ENCODE peak calls at places on chromosomes 16 and 17, in six cellular contexts. One of them, this sample, is unnamed.

GRCh38 chr17:77829871-77830799 is 128.4 kb upstream of the TNRC6C start:
- DNase-seq in ovary: no peak
- DNase-seq in A549: no peak
- DNase-seq in breast epithelium: peak; percentile 32
- DNase-seq in transverse colon: no peak
- DNase-seq in heart left ventricle: peak; percentile 82
- DNase-seq in this sample: peak; percentile 72

GRCh38 chr16:90019543-90020259 is 445 bp upstream of the DBNDD1 start:
- DNase-seq in ovary: peak; percentile 52
- DNase-seq in A549: peak; percentile 58
- DNase-seq in breast epithelium: no peak
- DNase-seq in transverse colon: peak; percentile 62
- DNase-seq in heart left ventricle: peak; percentile 64
- DNase-seq in this sample: no peak

GRCh38 chr16:88908307-88908706 is 41.8 kb upstream of the PABPN1L start:
- DNase-seq in ovary: no peak
- DNase-seq in A549: no peak
- DNase-seq in breast epithelium: no peak
- DNase-seq in transverse colon: no peak
- DNase-seq in heart left ventricle: no peak
- DNase-seq in this sample: no peak

GRCh38 chr17:44266402-44267164 is 1.4 kb downstream of the SLC4A1 start:
- DNase-seq in ovary: no peak
- DNase-seq in A549: no peak
- DNase-seq in breast epithelium: no peak
- DNase-seq in transverse colon: no peak
- DNase-seq in heart left ventricle: no peak
- DNase-seq in this sample: no peak

GRCh38 chr17:76384222-76384986 is at the start of gene SPHK1:
- DNase-seq in ovary: peak; percentile 51
- DNase-seq in A549: peak; percentile 90
- DNase-seq in breast epithelium: no peak
- DNase-seq in transverse colon: peak; percentile 76
- DNase-seq in heart left ventricle: peak; percentile 92
- DNase-seq in this sample: peak; percentile 54

GRCh38 chr17:15954222-15954621 is 9.3 kb downstream of the ADORA2B start:
- DNase-seq in ovary: no peak
- DNase-seq in A549: peak; percentile 47
- DNase-seq in breast epithelium: no peak
- DNase-seq in transverse colon: no peak
- DNase-seq in heart left ventricle: no peak
- DNase-seq in this sample: no peak

GRCh38 chr16:51025588-51026290 is 125.3 kb downstream of the SALL1 start:
- DNase-seq in ovary: no peak
- DNase-seq in A549: no peak
- DNase-seq in breast epithelium: no peak
- DNase-seq in transverse colon: no peak
- DNase-seq in heart left ventricle: no peak
- DNase-seq in this sample: no peak

GRCh38 chr16:3510410-3510809 is 9.6 kb downstream of the CLUAP1 start:
- DNase-seq in ovary: no peak
- DNase-seq in A549: no peak
- DNase-seq in breast epithelium: no peak
- DNase-seq in transverse colon: no peak
- DNase-seq in heart left ventricle: no peak
- DNase-seq in this sample: no peak

GRCh38 chr17:49742256-49742655 is 21.7 kb downstream of the FAM117A start:
- DNase-seq in ovary: no peak
- DNase-seq in A549: no peak
- DNase-seq in breast epithelium: no peak
- DNase-seq in transverse colon: no peak
- DNase-seq in heart left ventricle: no peak
- DNase-seq in this sample: no peak

GRCh38 chr16:66273644-66274334 is 92.7 kb upstream of the CDH5 start:
- DNase-seq in ovary: no peak
- DNase-seq in A549: no peak
- DNase-seq in breast epithelium: peak; percentile 13
- DNase-seq in transverse colon: no peak
- DNase-seq in heart left ventricle: no peak
- DNase-seq in this sample: no peak

GRCh38 chr16:13858873-13859580 is 60.9 kb upstream of the ERCC4 start:
- DNase-seq in ovary: no peak
- DNase-seq in A549: no peak
- DNase-seq in breast epithelium: no peak
- DNase-seq in transverse colon: no peak
- DNase-seq in heart left ventricle: no peak
- DNase-seq in this sample: no peak

GRCh38 chr17:8420041-8420934 is 15.4 kb upstream of the NDEL1 start:
- DNase-seq in ovary: peak; percentile 69
- DNase-seq in A549: no peak
- DNase-seq in breast epithelium: peak; percentile 45
- DNase-seq in transverse colon: peak; percentile 71
- DNase-seq in heart left ventricle: peak; percentile 70
- DNase-seq in this sample: peak; percentile 55

GRCh38 chr16:66741131-66741900 is 10.1 kb downstream of the DYNC1LI2 start:
- DNase-seq in ovary: peak; percentile 90
- DNase-seq in A549: peak; percentile 68
- DNase-seq in breast epithelium: peak; percentile 91
- DNase-seq in transverse colon: peak; percentile 89
- DNase-seq in heart left ventricle: peak; percentile 88
- DNase-seq in this sample: peak; percentile 94

GRCh38 chr17:14197582-14197981 is 39.1 kb downstream of the CDRT15 start:
- DNase-seq in ovary: no peak
- DNase-seq in A549: no peak
- DNase-seq in breast epithelium: no peak
- DNase-seq in transverse colon: peak; percentile 26
- DNase-seq in heart left ventricle: no peak
- DNase-seq in this sample: no peak

GRCh38 chr16:25827709-25828108 is 135.9 kb downstream of the HS3ST4 start:
- DNase-seq in ovary: no peak
- DNase-seq in A549: no peak
- DNase-seq in breast epithelium: no peak
- DNase-seq in transverse colon: no peak
- DNase-seq in heart left ventricle: no peak
- DNase-seq in this sample: no peak

GRCh38 chr16:56197227-56197992 is 6.1 kb downstream of the GNAO1 start:
- DNase-seq in ovary: no peak
- DNase-seq in A549: no peak
- DNase-seq in breast epithelium: no peak
- DNase-seq in transverse colon: no peak
- DNase-seq in heart left ventricle: no peak
- DNase-seq in this sample: no peak

GRCh38 chr17:17402558-17402957 is 74.2 kb upstream of the MED9 start:
- DNase-seq in ovary: no peak
- DNase-seq in A549: no peak
- DNase-seq in breast epithelium: no peak
- DNase-seq in transverse colon: no peak
- DNase-seq in heart left ventricle: no peak
- DNase-seq in this sample: no peak

GRCh38 chr17:60524463-60525346 is 1.3 kb downstream of the APPBP2 start:
- DNase-seq in ovary: no peak
- DNase-seq in A549: no peak
- DNase-seq in breast epithelium: no peak
- DNase-seq in transverse colon: no peak
- DNase-seq in heart left ventricle: no peak
- DNase-seq in this sample: no peak

GRCh38 chr17:58325289-58325726 is 3.3 kb downstream of the TSPOAP1 start:
- DNase-seq in ovary: peak; percentile 47
- DNase-seq in A549: no peak
- DNase-seq in breast epithelium: no peak
- DNase-seq in transverse colon: no peak
- DNase-seq in heart left ventricle: peak; percentile 34
- DNase-seq in this sample: no peak

GRCh38 chr17:40605301-40605700 is 40.0 kb upstream of the CCR7 start:
- DNase-seq in ovary: no peak
- DNase-seq in A549: no peak
- DNase-seq in breast epithelium: no peak
- DNase-seq in transverse colon: no peak
- DNase-seq in heart left ventricle: no peak
- DNase-seq in this sample: no peak

GRCh38 chr17:2064511-2064910 is 9.6 kb downstream of the HIC1 start:
- DNase-seq in ovary: no peak
- DNase-seq in A549: no peak
- DNase-seq in breast epithelium: no peak
- DNase-seq in transverse colon: peak; percentile 36
- DNase-seq in heart left ventricle: no peak
- DNase-seq in this sample: peak; percentile 34

GRCh38 chr16:55328611-55329569 is 4.9 kb downstream of the IRX6 start:
- DNase-seq in ovary: no peak
- DNase-seq in A549: no peak
- DNase-seq in breast epithelium: no peak
- DNase-seq in transverse colon: no peak
- DNase-seq in heart left ventricle: no peak
- DNase-seq in this sample: no peak

GRCh38 chr16:25416002-25416401 is 158.4 kb upstream of the ZKSCAN2 start:
- DNase-seq in ovary: no peak
- DNase-seq in A549: no peak
- DNase-seq in breast epithelium: no peak
- DNase-seq in transverse colon: no peak
- DNase-seq in heart left ventricle: no peak
- DNase-seq in this sample: no peak

GRCh38 chr16:65069090-65069489 is 52.8 kb downstream of the CDH11 start:
- DNase-seq in ovary: no peak
- DNase-seq in A549: no peak
- DNase-seq in breast epithelium: no peak
- DNase-seq in transverse colon: no peak
- DNase-seq in heart left ventricle: no peak
- DNase-seq in this sample: no peak

GRCh38 chr17:45313419-45313771 is 3.4 kb downstream of the MAP3K14 start:
- DNase-seq in ovary: no peak
- DNase-seq in A549: no peak
- DNase-seq in breast epithelium: no peak
- DNase-seq in transverse colon: no peak
- DNase-seq in heart left ventricle: no peak
- DNase-seq in this sample: no peak
- H3K27ac ChIP-seq in ovary: no peak overlapping the region
- H3K27ac ChIP-seq in A549: peak overlapping the region; percentile 92
- H3K27ac ChIP-seq in breast epithelium: peak overlapping the region; percentile 81
- H3K27ac ChIP-seq in transverse colon: peak overlapping the region; percentile 99
- H3K27ac ChIP-seq in heart left ventricle: peak overlapping the region; percentile 94
- H3K27ac ChIP-seq in this sample: no peak overlapping the region

GRCh38 chr17:82737981-82738877 is 2.8 kb downstream of the FN3K start:
- DNase-seq in ovary: peak; percentile 79
- DNase-seq in A549: no peak
- DNase-seq in breast epithelium: no peak
- DNase-seq in transverse colon: no peak
- DNase-seq in heart left ventricle: peak; percentile 85
- DNase-seq in this sample: peak; percentile 36
- H3K9me3 ChIP-seq in ovary: peaks cover 8% of the 10 kb centered on the region
- H3K9me3 ChIP-seq in A549: peaks cover 29% of the 10 kb centered on the region
- H3K9me3 ChIP-seq in breast epithelium: no peaks in the 10 kb centered on the region
- H3K9me3 ChIP-seq in transverse colon: no peaks in the 10 kb centered on the region
- H3K9me3 ChIP-seq in heart left ventricle: no peaks in the 10 kb centered on the region
- H3K9me3 ChIP-seq in this sample: peaks cover 6% of the 10 kb centered on the region

DNA sequence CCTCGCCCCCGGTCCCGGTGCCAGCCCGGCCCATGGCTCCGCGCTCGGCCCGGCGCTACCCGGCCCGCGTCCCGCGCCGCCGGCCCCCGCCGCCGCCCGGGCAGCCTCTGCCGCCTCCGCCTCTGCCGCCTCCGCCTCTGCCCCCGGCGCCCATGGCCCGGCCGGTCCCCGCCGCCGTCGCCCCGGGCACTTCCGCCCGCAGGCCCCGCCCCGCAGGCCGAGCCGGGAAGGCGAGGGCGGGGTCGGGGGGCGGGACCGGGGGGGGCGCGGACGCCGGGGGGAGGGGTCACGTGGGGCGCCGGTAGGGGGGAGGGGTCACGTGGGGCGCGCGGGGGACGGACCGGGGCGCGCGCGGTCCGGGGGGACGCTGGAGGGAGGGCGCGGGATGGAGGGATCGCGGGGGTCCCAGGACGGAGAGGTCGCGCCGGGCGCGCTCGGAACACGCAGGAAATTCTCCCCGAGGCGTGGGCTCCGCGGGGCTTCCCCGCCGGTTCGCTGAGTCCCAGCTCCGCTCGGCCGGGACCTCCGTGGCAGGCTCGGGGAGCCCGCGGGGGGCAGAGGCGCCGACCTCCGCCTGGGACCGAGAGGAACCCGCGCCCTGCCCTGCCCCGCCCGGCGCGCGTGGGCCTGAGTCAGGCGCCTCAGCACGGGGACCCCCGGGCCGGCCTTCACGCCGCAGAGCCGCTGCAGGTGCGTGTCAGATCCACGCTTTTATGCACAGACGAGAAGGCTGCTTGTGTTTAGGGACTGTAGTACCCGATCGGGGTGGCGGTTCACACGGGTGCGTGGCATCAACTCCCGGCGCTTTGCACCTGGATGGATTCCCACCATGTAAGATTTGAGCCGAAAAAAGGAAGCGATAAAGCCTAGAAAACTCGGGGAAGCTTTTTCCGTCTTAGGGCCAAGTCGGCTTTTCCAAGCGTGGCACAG is at the start of gene PGAP6:
- DNase-seq in ovary: peak; percentile 70
- DNase-seq in A549: no peak
- DNase-seq in breast epithelium: no peak
- DNase-seq in transverse colon: peak; percentile 76
- DNase-seq in heart left ventricle: peak; percentile 84
- DNase-seq in this sample: peak; percentile 59
- TF ChIP-seq POLR2A in ovary: no peak
- TF ChIP-seq POLR2A in A549: peak; percentile 47
- TF ChIP-seq POLR2A in breast epithelium: no peak
- TF ChIP-seq POLR2A in transverse colon: peak; percentile 38
- TF ChIP-seq POLR2A in heart left ventricle: peak; percentile 62
- TF ChIP-seq POLR2A in this sample: no peak

GRCh38 chr17:37359682-37360188 is 16.1 kb upstream of the C17orf78 start:
- DNase-seq in ovary: peak; percentile 85
- DNase-seq in A549: no peak
- DNase-seq in breast epithelium: peak; percentile 25
- DNase-seq in transverse colon: peak; percentile 8
- DNase-seq in heart left ventricle: no peak
- DNase-seq in this sample: no peak

GRCh38 chr17:37361543-37361942 is 14.2 kb upstream of the C17orf78 start:
- DNase-seq in ovary: no peak
- DNase-seq in A549: no peak
- DNase-seq in breast epithelium: peak; percentile 37
- DNase-seq in transverse colon: no peak
- DNase-seq in heart left ventricle: no peak
- DNase-seq in this sample: no peak

GRCh38 chr17:37358098-37358829 is 17.5 kb upstream of the C17orf78 start:
- DNase-seq in ovary: peak; percentile 65
- DNase-seq in A549: peak; percentile 82
- DNase-seq in breast epithelium: peak; percentile 32
- DNase-seq in transverse colon: peak; percentile 57
- DNase-seq in heart left ventricle: no peak
- DNase-seq in this sample: peak; percentile 48

GRCh38 chr17:37358830-37359681 is 16.7 kb upstream of the C17orf78 start:
- DNase-seq in ovary: peak; percentile 97
- DNase-seq in A549: peak; percentile 96
- DNase-seq in breast epithelium: peak; percentile 77
- DNase-seq in transverse colon: peak; percentile 94
- DNase-seq in heart left ventricle: peak; percentile 97
- DNase-seq in this sample: peak; percentile 97

DNA sequence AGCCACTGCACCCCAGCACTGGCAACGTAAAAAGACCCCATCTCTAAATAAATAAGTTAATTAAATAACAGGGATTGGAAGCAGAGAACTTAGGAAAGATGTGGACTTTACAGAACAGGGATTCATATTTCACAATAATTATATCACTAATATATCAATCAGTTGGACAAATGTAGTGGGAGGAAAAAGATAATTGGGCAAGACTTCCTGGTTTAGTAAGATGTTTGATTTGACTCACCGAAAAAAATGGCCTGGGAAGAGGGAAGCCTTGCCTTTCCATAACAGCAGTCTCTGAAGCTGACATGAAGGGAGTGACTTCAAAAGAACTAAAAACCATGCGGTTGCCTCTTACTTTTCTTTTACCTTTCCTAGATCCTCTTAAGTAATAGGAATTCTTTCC is 15.2 kb upstream of the C17orf78 start:
- DNase-seq in ovary: no peak
- DNase-seq in A549: peak; percentile 62
- DNase-seq in breast epithelium: no peak
- DNase-seq in transverse colon: no peak
- DNase-seq in heart left ventricle: no peak
- DNase-seq in this sample: no peak
- H3K27ac ChIP-seq in ovary: no peak overlapping the region
- H3K27ac ChIP-seq in A549: peak overlapping the region; percentile 94
- H3K27ac ChIP-seq in breast epithelium: no peak overlapping the region
- H3K27ac ChIP-seq in transverse colon: no peak overlapping the region
- H3K27ac ChIP-seq in heart left ventricle: no peak overlapping the region
- H3K27ac ChIP-seq in this sample: no peak overlapping the region